ENCODE peak calls at places on chromosome 10, in four cellular contexts. K is Peyer's patch, I is right lobe of liver, V is astrocyte of the cerebellum. F is an unnamed sample.

GRCh38 chr10:129417164-129417563 is 49.9 kb upstream of the MGMT start:
- DNase-seq in K (no peak), I (no peak), V (no peak), F (no peak)

GRCh38 chr10:4431114-4431862 is 394.7 kb upstream of the AKR1E2 start:
- DNase-seq in K (no peak), I (no peak), V (peak; percentile 88), F (peak; percentile 18)

GRCh38 chr10:49153971-49154370 is 20.1 kb upstream of the FAM170B start:
- DNase-seq in K (no peak), I (no peak), V (no peak), F (no peak)

GRCh38 chr10:99967961-99968360 is 41.8 kb downstream of the DNMBP start:
- DNase-seq in K (no peak), I (no peak), V (no peak), F (no peak)

GRCh38 chr10:43203491-43204393 is 63.1 kb downstream of the RASGEF1A start:
- DNase-seq in K (peak; percentile 51), I (no peak), V (no peak), F (no peak)

GRCh38 chr10:955127-955819 is 23.8 kb upstream of the LARP4B start:
- DNase-seq in K (no peak), I (no peak), V (no peak), F (no peak)

GRCh38 chr10:98272245-98272644 is 4.3 kb upstream of the LOXL4 start:
- DNase-seq in K (no peak), I (no peak), V (no peak), F (no peak)

GRCh38 chr10:112832361-112832878 is 117.6 kb upstream of the TCF7L2 start:
- DNase-seq in K (no peak), I (no peak), V (peak; percentile 36), F (no peak)

GRCh38 chr10:79390551-79391229 is 43.4 kb downstream of the PPIF start:
- DNase-seq in K (peak; percentile 46), I (peak; percentile 22), V (no peak), F (no peak)

GRCh38 chr10:132546567-132547420 is 9.2 kb downstream of the INPP5A start:
- DNase-seq in K (peak; percentile 68), I (peak; percentile 70), V (no peak), F (no peak)

GRCh38 chr10:5556576-5556975 is 31.8 kb downstream of the CALML3 start:
- DNase-seq in K (no peak), I (no peak), V (no peak), F (no peak)

GRCh38 chr10:92350411-92350810 is 59.4 kb downstream of the MARCHF5 start:
- DNase-seq in K (no peak), I (no peak), V (no peak), F (no peak)

GRCh38 chr10:101385866-101386658 is 32.1 kb downstream of the BTRC start:
- DNase-seq in K (no peak), I (no peak), V (no peak), F (no peak)

GRCh38 chr10:76497671-76498070 is 1066.2 kb downstream of the LRMDA start:
- DNase-seq in K (no peak), I (no peak), V (no peak), F (no peak)

GRCh38 chr10:76491216-76491615 is 1059.8 kb downstream of the LRMDA start:
- DNase-seq in K (no peak), I (no peak), V (no peak), F (no peak)

GRCh38 chr10:76488602-76489001 is 1057.2 kb downstream of the LRMDA start:
- DNase-seq in K (no peak), I (no peak), V (no peak), F (no peak)

GRCh38 chr10:76492026-76492425 is 1060.6 kb downstream of the LRMDA start:
- DNase-seq in K (no peak), I (no peak), V (peak; percentile 76), F (peak; percentile 43)

GRCh38 chr10:76492678-76493472 is 1061.5 kb downstream of the LRMDA start:
- DNase-seq in K (no peak), I (no peak), V (no peak), F (no peak)
- TF ChIP-seq CTCF in K (no peak), I (no peak), V (no peak), F (no peak)

DNA sequence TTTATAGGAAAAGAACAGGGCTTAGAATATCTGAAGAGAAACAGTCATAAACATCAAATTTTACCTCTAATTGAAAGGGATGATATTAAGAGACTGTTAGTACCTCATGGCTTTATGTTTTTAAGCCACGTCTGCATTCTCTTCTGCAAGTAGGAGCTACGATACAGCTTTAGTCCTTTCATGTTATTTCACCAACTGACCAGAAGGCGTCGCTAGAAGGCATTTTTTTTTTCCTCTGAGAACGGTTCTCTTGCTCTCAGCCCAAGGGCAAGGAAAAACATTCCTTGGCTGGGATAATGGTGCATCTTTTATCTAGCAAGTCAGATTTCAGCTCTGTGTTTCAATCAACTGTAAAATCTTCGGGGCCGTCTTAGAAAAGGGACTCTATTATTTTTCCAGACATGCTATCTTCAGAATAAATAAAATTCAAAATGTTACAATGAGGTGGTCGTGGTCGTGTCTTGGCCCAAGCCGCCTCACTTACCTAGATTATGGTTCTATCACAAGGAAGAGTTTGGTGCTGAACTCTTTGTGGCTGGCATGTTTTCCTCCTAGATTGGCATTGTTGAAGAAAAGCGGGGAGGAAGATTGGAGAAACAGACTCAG is 41.6 kb upstream of the LYZL2 start:
- DNase-seq in K (no peak), I (no peak), V (peak; percentile 70), F (peak; percentile 59)
- H3K4me3 ChIP-seq in K (no peak overlapping the region), I (peak overlapping the region; percentile 1), V (no peak overlapping the region), F (no peak overlapping the region)

GRCh38 chr10:103049237-103049636 is 131.1 kb downstream of the CNNM2 start:
- DNase-seq in K (no peak), I (no peak), V (no peak), F (no peak)

GRCh38 chr10:103055105-103055504 is 137.0 kb downstream of the CNNM2 start:
- DNase-seq in K (no peak), I (no peak), V (no peak), F (no peak)

GRCh38 chr10:103057980-103058568 is 135.0 kb downstream of the NT5C2 start:
- DNase-seq in K (no peak), I (no peak), V (no peak), F (no peak)

GRCh38 chr10:103054621-103055020 is 136.5 kb downstream of the CNNM2 start:
- DNase-seq in K (no peak), I (no peak), V (no peak), F (no peak)

DNA sequence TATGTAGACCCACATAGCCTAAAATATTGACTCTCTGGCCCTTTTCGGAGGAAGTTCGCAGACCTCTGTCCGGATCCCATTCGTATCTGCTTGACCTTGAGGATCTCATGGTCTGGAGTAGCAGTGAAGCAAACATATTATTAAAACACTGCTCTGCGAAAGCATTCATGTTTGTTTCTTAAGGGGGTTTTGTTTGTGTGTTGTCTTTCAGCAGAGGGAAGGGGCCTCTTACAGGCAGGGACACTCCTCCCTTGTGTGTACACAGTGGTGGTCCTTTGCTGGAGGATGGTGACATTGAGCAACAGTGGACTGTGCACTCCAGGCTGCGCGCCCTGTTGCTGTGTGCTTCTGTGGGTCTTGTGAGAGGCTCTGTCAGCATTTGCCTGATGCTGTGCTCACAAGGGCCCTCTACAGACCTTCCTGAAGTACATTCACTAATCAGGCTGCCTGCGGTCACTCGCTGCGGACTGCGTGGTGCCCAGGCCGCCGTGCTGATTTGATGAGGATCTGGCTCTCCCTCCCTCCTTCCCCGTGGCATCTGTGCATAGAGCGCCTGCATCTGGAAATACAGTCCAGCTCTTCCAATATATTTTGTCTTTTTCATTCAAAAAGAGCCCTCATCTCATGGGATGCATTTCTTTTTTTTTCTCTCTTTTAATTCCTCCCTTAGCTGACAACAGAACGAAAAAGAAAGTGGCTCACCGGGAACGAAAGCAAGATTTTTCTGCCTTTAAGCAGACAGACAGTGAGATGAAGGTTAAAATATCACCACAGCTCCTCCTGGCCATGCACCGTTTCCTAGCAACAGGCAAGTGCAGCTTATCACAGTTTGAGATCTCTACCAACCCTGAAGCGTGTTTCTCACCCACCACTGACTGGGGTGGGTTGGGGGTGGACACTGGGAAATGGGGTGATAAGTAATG is 135.8 kb downstream of the CNNM2 start:
- DNase-seq in K (peak; percentile 67), I (peak; percentile 80), V (peak; percentile 19), F (peak; percentile 40)
- TF ChIP-seq CTCF in K (peak; percentile 45), I (peak; percentile 34), V (peak; percentile 64), F (peak; percentile 59)

DNA sequence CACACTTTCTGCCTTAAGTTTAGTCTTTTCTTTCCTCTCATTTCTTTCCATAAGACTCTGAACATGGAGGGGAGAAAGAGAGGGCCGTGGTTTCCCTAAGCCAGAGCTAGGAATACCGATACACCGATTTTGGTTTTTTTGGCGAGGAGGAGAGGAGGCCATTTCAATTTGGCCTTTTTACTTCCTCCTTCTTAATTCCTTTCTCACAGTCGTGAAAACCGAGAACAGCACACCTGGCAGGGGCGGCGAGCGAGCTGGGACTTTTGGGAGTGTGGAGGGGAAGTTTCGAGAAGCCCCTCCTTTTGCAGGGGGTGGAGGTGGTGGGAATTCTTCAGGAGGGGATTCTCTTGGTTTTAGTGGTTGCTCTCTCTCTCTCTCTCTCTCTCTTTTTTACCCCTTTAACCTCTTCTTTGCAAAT is 6.2 kb downstream of the GATA3 start:
- DNase-seq in K (no peak), I (no peak), V (no peak), F (no peak)
- H3K4me3 ChIP-seq in K (no peak overlapping the region), I (no peak overlapping the region), V (no peak overlapping the region), F (no peak overlapping the region)

F was measured in AG09309.